ENCODE peak calls at places on chromosomes 12 and 14, in ten cellular contexts. D, R, L, G, W, T, P, M, H and K are unnamed samples.

GRCh38 chr12:25368542-25368941 is 117.8 kb upstream of the KRAS start:
- DNase-seq in D (no peak), R (no peak), L (no peak), G (no peak), W (no peak), T (no peak), P (no peak), M (no peak), H (no peak), K (no peak)

GRCh38 chr12:98355322-98355721 is 160.1 kb upstream of the TMPO start:
- DNase-seq in D (no peak), R (peak), L (no peak), G (peak), W (no peak), T (no peak), P (no peak), M (peak), H (peak), K (peak)

GRCh38 chr12:53770281-53770680 is 18.5 kb upstream of the CISTR start:
- DNase-seq in D (no peak), R (peak), L (no peak), G (peak), W (no peak), T (no peak), P (no peak), M (peak), H (peak), K (peak)

GRCh38 chr14:31410048-31410654 is 10.2 kb downstream of the HEATR5A start:
- DNase-seq in D (no peak), R (no peak), L (no peak), G (no peak), W (no peak), T (no peak), P (no peak), M (no peak), H (no peak), K (no peak)

GRCh38 chr14:90091393-90091792 is 29.6 kb downstream of the KCNK13 start:
- DNase-seq in D (no peak), R (peak), L (no peak), G (peak), W (no peak), T (no peak), P (no peak), M (peak), H (peak), K (no peak)

GRCh38 chr12:76688001-76688400 is 75.9 kb upstream of the ZDHHC17 start:
- DNase-seq in D (no peak), R (peak), L (no peak), G (no peak), W (no peak), T (no peak), P (no peak), M (no peak), H (peak), K (no peak)

GRCh38 chr14:99568567-99569560 is 35.1 kb downstream of the CCDC85C start:
- DNase-seq in D (no peak), R (no peak), L (no peak), G (peak), W (no peak), T (no peak), P (no peak), M (peak), H (peak), K (no peak)

GRCh38 chr12:15163001-15163400 is 58.2 kb downstream of the RERG start:
- DNase-seq in D (no peak), R (peak), L (no peak), G (no peak), W (no peak), T (no peak), P (no peak), M (peak), H (no peak), K (no peak)

GRCh38 chr14:32022525-32022924 is 54.6 kb upstream of the ARHGAP5 start:
- DNase-seq in D (no peak), R (no peak), L (no peak), G (no peak), W (no peak), T (no peak), P (no peak), M (peak), H (no peak), K (no peak)

GRCh38 chr12:129723260-129723659 is 180.6 kb downstream of the TMEM132D start:
- DNase-seq in D (no peak), R (no peak), L (no peak), G (no peak), W (no peak), T (no peak), P (no peak), M (no peak), H (no peak), K (no peak)

GRCh38 chr14:44404021-44404420 is 103.1 kb downstream of the FSCB start:
- DNase-seq in D (no peak), R (no peak), L (no peak), G (peak), W (no peak), T (no peak), P (no peak), M (peak), H (no peak), K (no peak)

GRCh38 chr12:4272976-4273650 is 449 bp upstream of the CCND2 start:
- DNase-seq in D (no peak), R (no peak), L (no peak), G (no peak), W (peak), T (peak), P (no peak), M (no peak), H (no peak), K (no peak)

DNA sequence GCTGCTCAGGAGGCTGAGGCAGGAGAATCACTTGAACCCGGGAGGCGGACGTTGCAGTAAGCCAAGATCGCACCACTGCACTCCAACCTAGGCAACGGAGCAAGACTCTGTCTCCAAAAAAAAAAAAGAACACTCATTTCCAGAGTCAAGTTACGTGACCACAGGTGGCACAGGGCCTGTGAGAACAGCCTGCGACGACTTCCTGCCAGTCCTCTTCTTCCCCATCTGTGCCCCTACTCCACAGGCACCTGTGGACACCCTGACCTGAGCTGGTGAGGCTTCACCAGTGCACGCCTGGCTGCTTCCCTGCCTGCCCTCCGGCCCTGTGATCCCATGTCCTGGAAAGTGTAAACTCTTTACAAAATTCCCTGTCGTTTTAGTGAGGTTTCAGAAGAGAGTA is 77.7 kb downstream of the PPP2R5C start:
- DNase-seq in D (no peak), R (no peak), L (no peak), G (no peak), W (no peak), T (no peak), P (no peak), M (no peak), H (no peak), K (no peak)
- TF ChIP-seq CTCF in D (no peak), R (no peak), L (no peak), G (no peak), W (no peak), T (no peak), P (no peak), M (no peak), H (no peak), K (no peak)

GRCh38 chr12:71599213-71599612 is 64.4 kb downstream of the ZFC3H1 start:
- DNase-seq in D (no peak), R (no peak), L (no peak), G (no peak), W (no peak), T (no peak), P (no peak), M (no peak), H (no peak), K (no peak)

GRCh38 chr12:71589478-71589881 is 74.2 kb downstream of the ZFC3H1 start:
- DNase-seq in D (no peak), R (peak), L (no peak), G (peak), W (no peak), T (no peak), P (no peak), M (no peak), H (no peak), K (no peak)

GRCh38 chr12:71592841-71593240 is 70.8 kb downstream of the ZFC3H1 start:
- DNase-seq in D (no peak), R (no peak), L (no peak), G (no peak), W (no peak), T (no peak), P (no peak), M (no peak), H (no peak), K (no peak)

GRCh38 chr12:71591601-71592000 is 72.0 kb downstream of the ZFC3H1 start:
- DNase-seq in D (no peak), R (no peak), L (no peak), G (no peak), W (no peak), T (no peak), P (no peak), M (no peak), H (no peak), K (no peak)

GRCh38 chr12:71594214-71594948 is 69.3 kb downstream of the ZFC3H1 start:
- DNase-seq in D (no peak), R (peak), L (peak), G (peak), W (no peak), T (no peak), P (no peak), M (no peak), H (no peak), K (no peak)
- TF ChIP-seq CTCF in D (no peak), R (no peak), L (no peak), G (peak), W (no peak), T (no peak), P (no peak), M (no peak), H (no peak), K (no peak)

GRCh38 chr14:87073880-87074570 is 919.0 kb downstream of the GALC start:
- DNase-seq in D (no peak), R (no peak), L (no peak), G (no peak), W (no peak), T (no peak), P (no peak), M (no peak), H (no peak), K (no peak)
- TF ChIP-seq CTCF in D (no peak), R (no peak), L (no peak), G (no peak), W (no peak), T (no peak), P (no peak), M (no peak), H (no peak), K (no peak)

GRCh38 chr12:119020377-119021360 is 39.3 kb downstream of the SRRM4 start:
- DNase-seq in D (no peak), R (no peak), L (peak), G (no peak), W (peak), T (peak), P (peak), M (no peak), H (no peak), K (no peak)
- TF ChIP-seq CTCF in D (no peak), R (no peak), L (peak), G (no peak), W (peak), T (peak), P (peak), M (no peak), H (no peak), K (no peak)

GRCh38 chr12:50059440-50060119 is 2.2 kb downstream of the ASIC1 start:
- DNase-seq in D (peak), R (no peak), L (no peak), G (no peak), W (no peak), T (no peak), P (no peak), M (no peak), H (no peak), K (no peak)

GRCh38 chr12:50057000-50057841 is at the start of gene ASIC1:
- DNase-seq in D (peak), R (peak), L (no peak), G (peak), W (peak), T (peak), P (peak), M (peak), H (peak), K (no peak)

GRCh38 chr12:50060120-50060468 is 2.7 kb downstream of the ASIC1 start:
- DNase-seq in D (no peak), R (no peak), L (no peak), G (no peak), W (no peak), T (no peak), P (no peak), M (no peak), H (no peak), K (no peak)

GRCh38 chr12:50057896-50058670 is 687 bp downstream of the ASIC1 start:
- DNase-seq in D (no peak), R (no peak), L (no peak), G (no peak), W (no peak), T (no peak), P (no peak), M (no peak), H (no peak), K (no peak)

DNA sequence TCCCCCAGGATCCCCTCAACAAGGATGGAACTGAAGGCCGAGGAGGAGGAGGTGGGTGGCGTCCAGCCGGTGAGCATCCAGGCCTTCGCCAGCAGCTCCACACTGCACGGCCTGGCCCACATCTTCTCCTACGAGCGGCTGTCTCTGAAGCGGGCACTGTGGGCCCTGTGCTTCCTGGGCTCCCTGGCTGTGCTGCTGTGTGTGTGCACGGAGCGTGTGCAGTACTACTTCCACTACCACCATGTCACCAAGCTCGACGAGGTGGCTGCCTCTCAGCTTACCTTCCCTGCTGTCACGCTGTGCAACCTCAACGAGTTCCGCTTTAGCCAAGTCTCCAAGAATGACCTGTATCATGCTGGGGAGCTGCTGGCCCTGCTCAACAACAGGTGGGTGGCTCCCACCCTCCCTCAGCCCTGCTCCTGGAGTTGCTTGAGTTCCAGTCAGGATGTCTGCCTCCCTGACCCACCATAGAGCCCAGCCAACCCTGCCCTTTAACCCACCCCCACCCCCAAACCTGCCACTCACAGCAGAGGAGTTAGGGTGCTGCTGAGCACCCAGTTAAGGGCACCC is 1.4 kb downstream of the ASIC1 start:
- DNase-seq in D (peak), R (no peak), L (no peak), G (no peak), W (no peak), T (no peak), P (no peak), M (no peak), H (no peak), K (no peak)
- TF ChIP-seq CTCF in D (no peak), R (no peak), L (no peak), G (no peak), W (no peak), T (no peak), P (no peak), M (no peak), H (no peak), K (no peak)

GRCh38 chr14:92254786-92255185 is 68.2 kb upstream of the SLC24A4 start:
- DNase-seq in D (no peak), R (peak), L (no peak), G (peak), W (no peak), T (peak), P (peak), M (no peak), H (peak), K (no peak)
- TF ChIP-seq CTCF in D (no peak), R (no peak), L (no peak), G (no peak), W (no peak), T (no peak), P (no peak), M (no peak), H (no peak), K (no peak)

DNA sequence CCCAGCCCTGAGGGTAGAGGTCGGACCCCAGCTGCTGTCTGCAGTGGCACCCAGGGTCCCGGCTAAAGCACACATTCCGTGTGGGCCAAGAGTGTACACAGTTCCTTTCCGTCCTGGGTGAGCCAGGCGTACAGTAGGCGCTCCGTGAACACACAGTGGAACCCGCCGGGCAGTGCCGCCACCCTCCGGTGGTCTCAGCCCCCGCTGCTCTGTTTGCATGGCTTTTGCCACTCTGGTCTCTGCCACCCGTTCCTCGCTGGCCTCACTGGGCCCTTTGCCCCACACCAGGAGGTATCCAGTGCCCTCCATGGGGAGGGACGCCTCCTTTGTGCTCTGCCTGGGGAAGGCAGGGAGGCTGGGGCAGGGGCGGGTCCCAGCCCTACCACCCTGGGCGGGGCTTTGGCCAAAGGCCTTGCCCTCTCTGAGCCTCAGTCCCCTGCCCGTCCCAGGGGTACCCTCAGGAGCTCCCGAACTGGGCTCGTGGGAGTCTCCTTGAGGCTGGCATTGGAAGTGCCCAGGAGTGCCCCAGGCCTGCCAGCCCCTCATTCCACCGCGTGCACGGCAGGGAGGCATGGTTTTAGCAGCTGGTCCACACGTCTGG is 13.0 kb downstream of the TRMT61A start:
- DNase-seq in D (no peak), R (no peak), L (no peak), G (no peak), W (no peak), T (no peak), P (no peak), M (no peak), H (no peak), K (no peak)
- TF ChIP-seq CTCF in D (no peak), R (no peak), L (no peak), G (no peak), W (no peak), T (no peak), P (no peak), M (no peak), H (peak), K (peak)

GRCh38 chr12:115947696-115948062 is 329.8 kb downstream of the MED13L start:
- DNase-seq in D (no peak), R (no peak), L (no peak), G (no peak), W (no peak), T (no peak), P (no peak), M (no peak), H (no peak), K (no peak)

GRCh38 chr12:115949675-115950074 is 327.8 kb downstream of the MED13L start:
- DNase-seq in D (no peak), R (no peak), L (no peak), G (no peak), W (no peak), T (no peak), P (no peak), M (no peak), H (no peak), K (no peak)

GRCh38 chr12:115946092-115946491 is 331.4 kb downstream of the MED13L start:
- DNase-seq in D (no peak), R (no peak), L (no peak), G (no peak), W (no peak), T (no peak), P (no peak), M (no peak), H (no peak), K (no peak)

GRCh38 chr12:115944851-115945496 is 332.5 kb downstream of the MED13L start:
- DNase-seq in D (no peak), R (peak), L (no peak), G (no peak), W (no peak), T (no peak), P (no peak), M (no peak), H (no peak), K (no peak)

GRCh38 chr12:115946867-115947695 is 330.4 kb downstream of the MED13L start:
- DNase-seq in D (no peak), R (no peak), L (peak), G (no peak), W (no peak), T (no peak), P (no peak), M (no peak), H (no peak), K (no peak)
- TF ChIP-seq CTCF in D (no peak), R (peak), L (peak), G (peak), W (peak), T (peak), P (peak), M (peak), H (peak), K (peak)

DNA sequence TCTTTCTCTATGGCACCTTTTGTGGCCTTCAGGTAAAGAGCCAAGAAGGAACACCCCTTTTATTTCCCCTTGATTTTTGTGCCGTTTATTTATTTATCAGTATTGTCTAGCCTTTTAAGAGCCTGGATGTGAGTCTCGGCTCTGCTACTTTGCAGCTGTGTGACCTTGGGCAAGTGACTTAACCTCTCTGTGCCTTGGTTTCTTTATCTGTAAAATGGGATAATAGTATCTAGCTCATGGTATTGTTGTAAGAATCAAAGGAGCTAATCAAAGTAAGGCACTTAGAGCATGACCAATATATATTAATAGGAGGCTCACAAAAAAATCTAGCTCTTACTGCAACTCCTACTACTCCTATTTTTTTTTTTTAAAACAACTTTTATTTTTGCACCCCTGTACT is 179.7 kb downstream of the CHST11 start:
- DNase-seq in D (no peak), R (no peak), L (no peak), G (no peak), W (no peak), T (no peak), P (no peak), M (no peak), H (no peak), K (no peak)
- TF ChIP-seq CTCF in D (no peak), R (no peak), L (no peak), G (no peak), W (no peak), T (no peak), P (no peak), M (no peak), H (no peak), K (no peak)

GRCh38 chr12:59823535-59823934 is 227.7 kb downstream of the SLC16A7 start:
- DNase-seq in D (no peak), R (peak), L (no peak), G (no peak), W (no peak), T (no peak), P (no peak), M (no peak), H (no peak), K (no peak)

GRCh38 chr12:59833408-59833807 is 237.6 kb downstream of the SLC16A7 start:
- DNase-seq in D (no peak), R (peak), L (no peak), G (no peak), W (no peak), T (no peak), P (no peak), M (no peak), H (no peak), K (no peak)

DNA sequence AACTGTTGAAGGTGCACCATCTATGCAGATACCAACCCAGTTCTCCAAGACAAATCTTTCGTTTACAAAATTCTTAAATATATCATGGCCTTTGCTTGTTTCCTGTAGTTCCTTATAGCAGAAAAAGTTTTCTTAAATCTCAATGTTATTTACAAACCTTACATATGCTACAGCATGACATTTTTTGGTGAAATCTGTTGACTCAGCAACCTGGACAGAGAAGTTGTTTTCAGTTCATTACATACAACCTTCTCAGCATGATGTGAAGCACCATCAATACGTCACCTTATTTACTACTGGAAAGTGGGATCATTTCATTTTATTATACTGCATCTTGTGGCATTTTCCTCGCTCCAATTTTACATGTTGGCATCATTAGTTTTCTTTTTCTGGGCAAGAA is 231.9 kb downstream of the SLC16A7 start:
- DNase-seq in D (no peak), R (no peak), L (no peak), G (no peak), W (no peak), T (no peak), P (no peak), M (no peak), H (no peak), K (no peak)
- TF ChIP-seq CTCF in D (no peak), R (no peak), L (no peak), G (no peak), W (no peak), T (no peak), P (no peak), M (no peak), H (no peak), K (no peak)